ENCODE peak calls at places on chromosomes 5 and 9, in eight cellular contexts. L is cardiac muscle cell, D is heart left ventricle, V is left lung, I is ovary, G is sigmoid colon, P is endodermal cell, B is psoas muscle. Z is an unnamed sample.

GRCh38 chr9:86892576-86892975 is 54.7 kb downstream of the GAS1 start:
- DNase-seq in G (no peak), D (no peak), V (no peak), I (no peak), B (no peak), P (no peak), L (no peak), Z (no peak)

GRCh38 chr5:87526131-87526530 is 113.4 kb upstream of the CCNH start:
- DNase-seq in G (no peak), B (no peak), D (no peak), I (no peak), V (no peak), P (no peak), L (no peak), Z (no peak)

GRCh38 chr5:178432421-178433272 is 157.5 kb downstream of the COL23A1 start:
- DNase-seq in G (peak; percentile 28), P (peak; percentile 29), B (no peak), D (no peak), V (no peak), I (peak; percentile 1), L (no peak), Z (no peak)

GRCh38 chr5:115209279-115209678 is 39.6 kb upstream of the TRIM36 start:
- DNase-seq in B (no peak), I (no peak), G (no peak), D (no peak), V (no peak), L (no peak), P (no peak), Z (peak; percentile 65)

GRCh38 chr9:70954126-70954525 is 167.3 kb downstream of the TRPM3 start:
- DNase-seq in P (peak; percentile 80), I (no peak), B (no peak), L (peak; percentile 29), V (no peak), G (no peak), D (no peak), Z (no peak)

GRCh38 chr9:136175745-136176290 is 29.1 kb downstream of the LHX3 start:
- DNase-seq in D (no peak), I (no peak), G (no peak), P (no peak), V (no peak), L (no peak), B (no peak), Z (no peak)

GRCh38 chr5:134070979-134071849 is 43.3 kb upstream of the TCF7 start:
- DNase-seq in V (peak; percentile 80), B (no peak), G (peak; percentile 54), I (no peak), D (no peak), P (peak; percentile 89), L (peak; percentile 29), Z (peak; percentile 42)

GRCh38 chr5:72281764-72282499 is 38.1 kb downstream of the MRPS27 start:
- DNase-seq in P (no peak), L (no peak), G (no peak), B (no peak), I (no peak), V (no peak), D (no peak), Z (no peak)

GRCh38 chr5:159908201-159908940 is 7.9 kb upstream of the ADRA1B start:
- DNase-seq in L (no peak), V (no peak), D (no peak), G (no peak), B (no peak), P (no peak), I (no peak), Z (no peak)

GRCh38 chr5:16862777-16863176 is 73.3 kb downstream of the MYO10 start:
- DNase-seq in L (no peak), I (no peak), B (no peak), D (no peak), V (no peak), G (no peak), P (no peak), Z (no peak)

GRCh38 chr5:110702300-110702699 is 24.2 kb downstream of the TMEM232 start:
- DNase-seq in D (no peak), I (no peak), P (no peak), V (no peak), G (no peak), B (no peak), L (no peak), Z (no peak)

GRCh38 chr5:102811962-102812361 is 56.9 kb downstream of the PAM start:
- DNase-seq in B (no peak), P (no peak), D (no peak), L (no peak), I (no peak), G (no peak), V (no peak), Z (no peak)

GRCh38 chr9:135423725-135424124 is 55.9 kb upstream of the PPP1R26 start:
- DNase-seq in V (no peak), P (no peak), L (no peak), D (no peak), G (no peak), B (no peak), I (no peak), Z (no peak)

GRCh38 chr9:3708751-3709150 is 182.9 kb upstream of the RFX3 start:
- DNase-seq in B (no peak), D (no peak), I (no peak), L (no peak), G (no peak), P (no peak), V (no peak), Z (peak; percentile 46)

GRCh38 chr9:94909250-94909894 is 182.9 kb downstream of the AOPEP start:
- DNase-seq in B (no peak), G (no peak), L (no peak), V (no peak), P (no peak), D (no peak), I (no peak), Z (no peak)

GRCh38 chr9:18362901-18363685 is 110.9 kb upstream of the ADAMTSL1 start:
- DNase-seq in G (no peak), L (peak; percentile 54), V (no peak), I (no peak), B (no peak), P (no peak), D (peak; percentile 35), Z (no peak)

GRCh38 chr9:70291446-70291845 is 32.7 kb downstream of the SMC5 start:
- DNase-seq in G (no peak), V (no peak), I (no peak), D (no peak), L (no peak), P (no peak), B (no peak), Z (no peak)

GRCh38 chr9:12819436-12820185 is 44.8 kb downstream of the LURAP1L start:
- DNase-seq in D (no peak), B (no peak), P (peak; percentile 80), L (no peak), G (no peak), V (no peak), I (no peak), Z (peak; percentile 38)

GRCh38 chr5:16759147-16759800 is 142.5 kb upstream of the RETREG1 start:
- DNase-seq in V (no peak), D (no peak), L (no peak), G (no peak), I (no peak), P (no peak), B (no peak), Z (no peak)

GRCh38 chr9:129898205-129898604 is 62.9 kb downstream of the USP20 start:
- DNase-seq in G (peak; percentile 56), D (no peak), B (no peak), L (no peak), P (peak; percentile 58), I (no peak), V (no peak), Z (no peak)
- H3K27ac ChIP-seq in G (no peak overlapping the region), D (no peak overlapping the region), B (no peak overlapping the region), L (no peak overlapping the region), P (no peak overlapping the region), I (no peak overlapping the region), V (peak overlapping the region; percentile 28), Z (no peak overlapping the region)

DNA sequence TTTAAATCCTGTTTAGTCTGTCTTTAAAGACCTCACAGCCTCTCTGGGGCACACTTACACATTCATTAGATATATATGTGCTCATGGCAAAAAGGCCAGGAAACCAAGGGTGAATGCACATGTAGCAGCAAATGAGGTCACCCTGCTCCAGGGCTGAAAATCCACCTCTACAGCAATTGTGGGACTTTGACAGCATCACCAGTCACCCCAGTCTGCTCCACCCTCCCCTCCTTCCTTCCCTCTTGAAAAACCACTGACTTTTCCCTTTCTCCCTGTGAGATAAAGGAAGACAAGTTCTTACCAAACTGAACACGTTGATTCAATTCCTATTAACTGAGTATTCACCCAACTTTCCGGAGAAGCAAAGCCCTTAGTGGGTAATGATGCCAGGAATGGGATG is 15.2 kb upstream of the SH3RF2 start:
- DNase-seq in B (no peak), L (no peak), V (no peak), I (no peak), G (no peak), P (no peak), D (no peak), Z (no peak)
- TF ChIP-seq CTCF in B (no peak), L (no peak), V (no peak), I (no peak), G (no peak), P (no peak), D (no peak), Z (no peak)

GRCh38 chr5:137838976-137839375 is 28.7 kb upstream of the MYOT start:
- DNase-seq in V (no peak), B (no peak), P (no peak), I (no peak), L (no peak), D (no peak), G (no peak), Z (no peak)

GRCh38 chr5:137834498-137834897 is 33.2 kb upstream of the MYOT start:
- DNase-seq in I (no peak), G (no peak), V (no peak), L (no peak), D (no peak), B (no peak), P (no peak), Z (no peak)

GRCh38 chr5:137837741-137838389 is 29.8 kb upstream of the MYOT start:
- DNase-seq in I (no peak), L (no peak), V (no peak), P (no peak), D (no peak), G (no peak), B (no peak), Z (no peak)

GRCh38 chr5:137836301-137836700 is 31.4 kb upstream of the MYOT start:
- DNase-seq in V (no peak), I (no peak), D (no peak), B (no peak), L (no peak), G (no peak), P (no peak), Z (no peak)

GRCh38 chr5:137836997-137837396 is 30.7 kb upstream of the MYOT start:
- DNase-seq in L (peak; percentile 27), G (no peak), V (no peak), P (no peak), B (no peak), D (no peak), I (no peak), Z (no peak)
- H3K27ac ChIP-seq in L (peak overlapping the region; percentile 66), G (peak overlapping the region; percentile 45), V (no peak overlapping the region), P (no peak overlapping the region), B (peak overlapping the region; percentile 94), D (peak overlapping the region; percentile 80), I (no peak overlapping the region), Z (no peak overlapping the region)

DNA sequence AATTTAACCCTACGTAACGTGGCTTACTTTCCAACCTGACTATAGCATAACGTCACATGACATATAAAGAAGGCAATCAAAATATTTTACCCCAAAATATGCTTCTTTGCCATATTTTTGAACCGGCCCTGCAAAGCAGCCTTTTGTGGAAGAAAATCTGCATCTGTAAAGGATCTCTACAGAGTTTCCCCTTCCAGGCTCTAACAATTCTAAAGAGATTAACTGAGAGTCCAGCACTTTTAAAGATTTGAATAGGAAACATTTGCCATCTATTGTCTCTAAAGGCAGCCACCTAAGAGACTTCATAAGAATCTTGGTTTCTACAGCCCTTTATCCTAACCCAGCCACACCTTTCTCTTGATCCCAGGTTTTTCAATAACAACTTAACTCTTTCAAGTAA is 22.7 kb downstream of the AP3B1 start:
- DNase-seq in G (no peak), D (no peak), P (no peak), I (no peak), V (no peak), B (no peak), L (no peak), Z (no peak)
- TF ChIP-seq CTCF in G (no peak), D (no peak), P (no peak), I (no peak), V (no peak), B (no peak), L (no peak), Z (no peak)